ENCODE peak calls at places on chromosome 15, in ten cellular contexts. R, W, O, M, C, E, A, G, Y and D are unnamed samples.
A peak's percentile ranks its signal among the peaks of the same experiment; 100 is the strongest.

GRCh38 chr15:99703603-99704443 is 29.4 kb downstream of the LYSMD4 start:
- DNase-seq in R (peak; percentile 80), W (no peak), O (peak; percentile 94), M (peak; percentile 92), C (peak; percentile 71), E (peak; percentile 63), A (no peak), G (no peak), Y (no peak), D (no peak)

GRCh38 chr15:56804908-56805307 is 71.6 kb upstream of the ZNF280D start:
- DNase-seq in R (no peak), W (no peak), O (no peak), M (peak; percentile 51), C (no peak), E (no peak), A (no peak), G (no peak), Y (no peak), D (no peak)

GRCh38 chr15:52287114-52287513 is 8.5 kb downstream of the MYO5C start:
- DNase-seq in R (no peak), W (no peak), O (no peak), M (no peak), C (no peak), E (no peak), A (no peak), G (no peak), Y (no peak), D (no peak)

GRCh38 chr15:73632670-73633058 is 525 bp downstream of the NPTN start:
- DNase-seq in R (no peak), W (no peak), O (peak; percentile 8), M (no peak), C (no peak), E (no peak), A (peak; percentile 43), G (peak; percentile 23), Y (no peak), D (peak; percentile 6)

GRCh38 chr15:39426552-39427532 is 154.0 kb upstream of the THBS1 start:
- DNase-seq in R (peak; percentile 34), W (no peak), O (no peak), M (no peak), C (peak; percentile 29), E (peak; percentile 18), A (peak; percentile 80), G (no peak), Y (peak; percentile 30), D (peak; percentile 84)

GRCh38 chr15:100802421-100803157 is 77.0 kb upstream of the ALDH1A3 start:
- DNase-seq in R (no peak), W (no peak), O (no peak), M (no peak), C (no peak), E (no peak), A (no peak), G (no peak), Y (no peak), D (no peak)

GRCh38 chr15:45326280-45326679 is 52.1 kb downstream of the GATM start:
- DNase-seq in R (no peak), W (peak; percentile 30), O (no peak), M (no peak), C (no peak), E (no peak), A (no peak), G (no peak), Y (no peak), D (no peak)

GRCh38 chr15:69790632-69791031 is 307.1 kb downstream of the TLE3 start:
- DNase-seq in R (no peak), W (no peak), O (no peak), M (no peak), C (no peak), E (no peak), A (no peak), G (no peak), Y (no peak), D (no peak)

GRCh38 chr15:71194286-71194685 is 79.0 kb downstream of the THSD4 start:
- DNase-seq in R (no peak), W (no peak), O (no peak), M (no peak), C (no peak), E (no peak), A (no peak), G (no peak), Y (no peak), D (no peak)

GRCh38 chr15:101651753-101652097 is 456 bp downstream of the TM2D3 start:
- DNase-seq in R (no peak), W (no peak), O (peak; percentile 66), M (peak; percentile 31), C (no peak), E (peak; percentile 22), A (no peak), G (no peak), Y (no peak), D (no peak)

GRCh38 chr15:68842958-68843357 is 22.3 kb upstream of the ANP32A start:
- DNase-seq in R (no peak), W (no peak), O (no peak), M (no peak), C (no peak), E (no peak), A (no peak), G (no peak), Y (no peak), D (no peak)

GRCh38 chr15:68106656-68107055 is 52.5 kb downstream of the PIAS1 start:
- DNase-seq in R (no peak), W (no peak), O (no peak), M (peak; percentile 14), C (no peak), E (no peak), A (no peak), G (no peak), Y (no peak), D (no peak)

GRCh38 chr15:52558196-52558595 is 10.6 kb downstream of the ARPP19 start:
- DNase-seq in R (no peak), W (no peak), O (peak; percentile 35), M (peak; percentile 84), C (no peak), E (peak; percentile 69), A (no peak), G (no peak), Y (peak; percentile 8), D (no peak)

GRCh38 chr15:41607033-41607432 is 48.0 kb downstream of the TYRO3 start:
- DNase-seq in R (peak; percentile 71), W (no peak), O (peak; percentile 53), M (peak; percentile 96), C (no peak), E (peak; percentile 32), A (no peak), G (no peak), Y (no peak), D (no peak)

GRCh38 chr15:68658151-68658550 is 79.4 kb downstream of the CORO2B start:
- DNase-seq in R (no peak), W (no peak), O (no peak), M (no peak), C (no peak), E (no peak), A (no peak), G (no peak), Y (no peak), D (no peak)

GRCh38 chr15:72873379-72874233 is 90.0 kb upstream of the ADPGK start:
- DNase-seq in R (peak; percentile 20), W (no peak), O (no peak), M (no peak), C (no peak), E (no peak), A (no peak), G (no peak), Y (no peak), D (no peak)

GRCh38 chr15:38518084-38518483 is 46.5 kb downstream of the RASGRP1 start:
- DNase-seq in R (no peak), W (no peak), O (no peak), M (no peak), C (no peak), E (no peak), A (no peak), G (no peak), Y (no peak), D (no peak)

GRCh38 chr15:90889736-90890456 is 5.6 kb downstream of the FES start:
- DNase-seq in R (no peak), W (no peak), O (no peak), M (no peak), C (no peak), E (no peak), A (no peak), G (no peak), Y (no peak), D (no peak)

GRCh38 chr15:90603893-90604292 is 74.2 kb downstream of the CRTC3 start:
- DNase-seq in R (no peak), W (no peak), O (no peak), M (peak; percentile 52), C (peak; percentile 42), E (no peak), A (no peak), G (no peak), Y (peak; percentile 16), D (no peak)

GRCh38 chr15:72796210-72796514 is 12.6 kb upstream of the ADPGK start:
- DNase-seq in R (no peak), W (no peak), O (peak; percentile 57), M (peak; percentile 45), C (no peak), E (no peak), A (no peak), G (no peak), Y (no peak), D (no peak)

GRCh38 chr15:36426696-36427095 is 152.7 kb upstream of the CDIN1 start:
- DNase-seq in R (no peak), W (no peak), O (no peak), M (peak; percentile 15), C (no peak), E (no peak), A (no peak), G (no peak), Y (no peak), D (no peak)

GRCh38 chr15:78598348-78598747 is 22.4 kb downstream of the CHRNA3 start:
- DNase-seq in R (no peak), W (no peak), O (no peak), M (no peak), C (no peak), E (no peak), A (no peak), G (no peak), Y (no peak), D (no peak)

GRCh38 chr15:40590635-40591105 is 3.4 kb upstream of the KNL1 start:
- DNase-seq in R (no peak), W (no peak), O (no peak), M (no peak), C (no peak), E (no peak), A (no peak), G (no peak), Y (no peak), D (no peak)

GRCh38 chr15:59290311-59291213 is 82.1 kb downstream of the MYO1E start:
- DNase-seq in R (no peak), W (no peak), O (no peak), M (no peak), C (peak; percentile 25), E (no peak), A (no peak), G (no peak), Y (no peak), D (no peak)

GRCh38 chr15:82530006-82530405 is 10.3 kb downstream of the RPS17 start:
- DNase-seq in R (no peak), W (no peak), O (no peak), M (no peak), C (no peak), E (no peak), A (no peak), G (no peak), Y (no peak), D (no peak)

GRCh38 chr15:62469478-62469873 is 304.4 kb upstream of the C2CD4B start:
- DNase-seq in R (peak; percentile 64), W (no peak), O (no peak), M (peak; percentile 51), C (no peak), E (no peak), A (no peak), G (no peak), Y (no peak), D (no peak)

GRCh38 chr15:79094611-79095021 is 4.0 kb upstream of the RASGRF1 start:
- DNase-seq in R (no peak), W (no peak), O (no peak), M (no peak), C (no peak), E (no peak), A (no peak), G (no peak), Y (no peak), D (no peak)

GRCh38 chr15:56744701-56745683 is 11.7 kb upstream of the ZNF280D start:
- DNase-seq in R (no peak), W (no peak), O (no peak), M (no peak), C (no peak), E (no peak), A (no peak), G (no peak), Y (no peak), D (no peak)